ENCODE peak calls at places on chromosomes 3 and 15, in four cellular contexts. N is H1, D is mesendoderm, Q is IMR-90. V is an unnamed sample.

GRCh38 chr3:178352300-178353021 is 183.8 kb upstream of the KCNMB2 start:
- DNase-seq in D (peak; percentile 92), Q (peak; percentile 86), N (no peak), V (no peak)

GRCh38 chr3:195823286-195823685 is 11.6 kb upstream of the MUC4 start:
- DNase-seq in Q (no peak), N (no peak), D (no peak), V (no peak)

GRCh38 chr3:184604039-184604955 is 42.7 kb downstream of the EPHB3 start:
- DNase-seq in D (peak; percentile 94), N (peak; percentile 65), Q (no peak), V (peak; percentile 85)

GRCh38 chr3:154971771-154972326 is 108.3 kb upstream of the MME start:
- DNase-seq in Q (peak; percentile 42), N (no peak), D (peak; percentile 66), V (no peak)

GRCh38 chr15:56052389-56053045 is 59.1 kb upstream of the NEDD4 start:
- DNase-seq in Q (peak; percentile 68), D (peak; percentile 66), N (no peak), V (no peak)

GRCh38 chr3:42764115-42764514 is 8.9 kb downstream of the CCDC13 start:
- DNase-seq in N (no peak), Q (no peak), D (no peak), V (no peak)

GRCh38 chr3:25153130-25153529 is 274.9 kb upstream of the RARB start:
- DNase-seq in D (no peak), N (no peak), Q (no peak), V (no peak)

GRCh38 chr3:53846851-53847155 is 435 bp downstream of the IL17RB start:
- DNase-seq in D (no peak), Q (no peak), N (no peak), V (no peak)

GRCh38 chr3:192063570-192063969 is 602.6 kb downstream of the PYDC2 start:
- DNase-seq in Q (peak; percentile 27), D (peak; percentile 83), N (peak; percentile 55), V (peak; percentile 66)

GRCh38 chr3:13574083-13574797 is 25.3 kb downstream of the FBLN2 start:
- DNase-seq in Q (no peak), N (no peak), D (no peak), V (no peak)

GRCh38 chr3:186143280-186143679 is 34.4 kb upstream of the ETV5 start:
- DNase-seq in N (no peak), D (no peak), Q (no peak), V (no peak)

GRCh38 chr3:32325957-32326356 is 65.7 kb upstream of the CMTM7 start:
- DNase-seq in D (no peak), Q (no peak), N (no peak), V (no peak)

GRCh38 chr3:12948371-12948770 is 107.0 kb upstream of the RPL32 start:
- DNase-seq in N (no peak), D (no peak), Q (peak; percentile 34), V (no peak)

GRCh38 chr15:29139540-29140459 is 129.8 kb downstream of the NSMCE3 start:
- DNase-seq in Q (peak; percentile 24), D (peak; percentile 85), N (peak; percentile 94), V (peak; percentile 91)

GRCh38 chr15:57640935-57641682 is 49.4 kb downstream of the MYZAP start:
- DNase-seq in Q (peak; percentile 12), D (peak; percentile 47), N (no peak), V (no peak)

GRCh38 chr3:119630562-119631329 is 29.6 kb downstream of the POPDC2 start:
- DNase-seq in N (no peak), D (peak; percentile 38), Q (peak; percentile 83), V (no peak)

GRCh38 chr15:82540984-82541431 is 751 bp upstream of the RPS17 start:
- DNase-seq in N (peak; percentile 63), Q (peak; percentile 38), D (peak; percentile 48), V (peak; percentile 50)

GRCh38 chr15:98823012-98823458 is 174.7 kb downstream of the IGF1R start:
- DNase-seq in Q (peak; percentile 96), D (peak; percentile 95), N (no peak), V (peak; percentile 83)

GRCh38 chr3:83928391-83928790 is 1030.4 kb upstream of the CADM2 start:
- DNase-seq in N (peak; percentile 54), Q (no peak), D (peak; percentile 66), V (no peak)

GRCh38 chr3:136069933-136070332 is 104.4 kb downstream of the PPP2R3A start:
- DNase-seq in N (no peak), Q (peak; percentile 16), D (no peak), V (no peak)

GRCh38 chr3:54294214-54294613 is 171.9 kb downstream of the CACNA2D3 start:
- DNase-seq in Q (no peak), N (no peak), D (peak; percentile 41), V (peak; percentile 46)

GRCh38 chr15:62782100-62782791 is 260.3 kb upstream of the TPM1 start:
- DNase-seq in Q (peak; percentile 85), N (peak; percentile 56), D (peak; percentile 80), V (peak; percentile 62)

GRCh38 chr15:46251873-46252272 is 617.0 kb downstream of the SQOR start:
- DNase-seq in D (no peak), Q (no peak), N (no peak), V (no peak)

GRCh38 chr3:119841808-119842471 is 60.0 kb downstream of the NR1I2 start:
- DNase-seq in Q (peak; percentile 29), N (no peak), D (peak; percentile 10), V (no peak)

GRCh38 chr15:62445244-62445643 is 280.2 kb upstream of the C2CD4B start:
- DNase-seq in N (no peak), D (no peak), Q (peak; percentile 76), V (no peak)

GRCh38 chr3:54342676-54343075 is 220.3 kb downstream of the CACNA2D3 start:
- DNase-seq in Q (no peak), N (no peak), D (no peak), V (no peak)

GRCh38 chr3:156615592-156616173 is 58.7 kb upstream of the TIPARP start:
- DNase-seq in Q (peak; percentile 79), N (no peak), D (peak; percentile 65), V (no peak)

GRCh38 chr15:90191795-90192494 is 9.2 kb upstream of the SEMA4B start:
- DNase-seq in Q (no peak), N (no peak), D (no peak), V (no peak)

GRCh38 chr3:108755686-108756085 is 1.5 kb downstream of the RETNLB start:
- DNase-seq in Q (no peak), D (no peak), N (no peak), V (no peak)

GRCh38 chr3:54533856-54534255 is 394.0 kb downstream of the LRTM1 start:
- DNase-seq in Q (no peak), D (peak; percentile 54), N (no peak), V (peak; percentile 42)

GRCh38 chr3:45562027-45562426 is 32.5 kb upstream of the LIMD1 start:
- DNase-seq in Q (no peak), D (no peak), N (no peak), V (no peak)

GRCh38 chr3:157618075-157618760 is 115.0 kb upstream of the VEPH1 start:
- DNase-seq in D (peak; percentile 77), Q (peak; percentile 71), N (no peak), V (no peak)

GRCh38 chr3:39196671-39197446 is 4.5 kb upstream of the XIRP1 start:
- DNase-seq in D (peak; percentile 58), Q (peak; percentile 7), N (no peak), V (no peak)

GRCh38 chr3:111744611-111745010 is 114.5 kb upstream of the PHLDB2 start:
- DNase-seq in N (no peak), Q (no peak), D (no peak), V (no peak)

GRCh38 chr3:162612991-162613390 is 1116.4 kb downstream of the OTOL1 start:
- DNase-seq in N (no peak), Q (no peak), D (no peak), V (no peak)

GRCh38 chr3:145134738-145135137 is 1026.2 kb downstream of the PLOD2 start:
- DNase-seq in D (no peak), Q (no peak), N (no peak), V (no peak)

GRCh38 chr3:134312072-134312872 is 61.6 kb upstream of the RYK start:
- DNase-seq in D (peak; percentile 85), N (peak; percentile 72), Q (no peak), V (peak; percentile 64)

GRCh38 chr3:134311693-134312071 is 61.0 kb upstream of the RYK start:
- DNase-seq in Q (no peak), D (no peak), N (no peak), V (peak; percentile 22)

GRCh38 chr3:134309987-134310700 is 59.5 kb upstream of the RYK start:
- DNase-seq in Q (no peak), N (no peak), D (no peak), V (no peak)

GRCh38 chr3:134312873-134313838 is 61.1 kb downstream of the AMOTL2 start:
- DNase-seq in N (peak; percentile 88), D (peak; percentile 92), Q (peak; percentile 76), V (peak; percentile 88)

DNA sequence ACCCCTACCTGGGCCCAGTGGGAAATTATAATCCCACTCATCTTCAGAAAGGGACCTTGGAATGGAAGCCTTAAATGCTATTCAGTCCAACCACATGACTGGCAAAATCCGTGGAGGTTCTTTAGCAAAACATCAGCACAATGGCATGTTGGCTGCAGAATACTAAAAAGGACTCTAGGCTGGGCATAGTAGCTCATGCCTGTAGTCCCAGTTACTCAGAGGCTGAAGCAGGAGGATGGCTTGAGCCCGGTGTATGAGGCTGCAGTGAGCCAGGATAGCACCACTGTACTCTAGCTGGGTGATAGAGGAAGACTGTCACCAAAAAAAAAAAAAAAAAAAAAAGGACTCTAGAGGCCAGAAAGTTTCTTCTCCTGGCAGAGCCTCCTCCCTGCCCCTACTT is 60.6 kb upstream of the RYK start:
- DNase-seq in D (no peak), Q (peak; percentile 77), N (no peak), V (no peak)
- H3K56ac ChIP-seq in D (no peak overlapping the region), Q (peak overlapping the region; percentile 39), N (no peak overlapping the region), V (no peak overlapping the region)

DNA sequence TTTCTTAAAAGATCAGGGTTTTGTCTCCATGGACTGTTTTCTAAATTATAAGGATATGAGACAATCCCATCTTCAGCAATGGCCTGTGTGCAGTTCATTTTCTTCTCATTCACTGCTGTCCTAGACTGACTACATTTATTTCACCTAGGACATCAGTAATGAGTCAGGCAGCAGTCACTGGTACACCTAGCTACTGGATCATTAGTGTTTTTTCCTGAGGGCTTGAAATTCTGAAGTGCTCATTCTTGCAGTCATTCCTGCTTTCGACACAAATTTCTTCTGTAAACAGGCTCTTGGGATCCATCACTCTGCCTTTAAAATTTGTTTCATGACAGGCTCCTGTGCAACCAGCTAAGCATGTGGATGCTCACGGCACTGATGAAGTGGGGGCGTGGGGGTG is 9.0 kb upstream of the MELTF start:
- DNase-seq in N (no peak), Q (no peak), D (no peak), V (no peak)
- H3K56ac ChIP-seq in N (no peak overlapping the region), Q (no peak overlapping the region), D (no peak overlapping the region), V (no peak overlapping the region)

DNA sequence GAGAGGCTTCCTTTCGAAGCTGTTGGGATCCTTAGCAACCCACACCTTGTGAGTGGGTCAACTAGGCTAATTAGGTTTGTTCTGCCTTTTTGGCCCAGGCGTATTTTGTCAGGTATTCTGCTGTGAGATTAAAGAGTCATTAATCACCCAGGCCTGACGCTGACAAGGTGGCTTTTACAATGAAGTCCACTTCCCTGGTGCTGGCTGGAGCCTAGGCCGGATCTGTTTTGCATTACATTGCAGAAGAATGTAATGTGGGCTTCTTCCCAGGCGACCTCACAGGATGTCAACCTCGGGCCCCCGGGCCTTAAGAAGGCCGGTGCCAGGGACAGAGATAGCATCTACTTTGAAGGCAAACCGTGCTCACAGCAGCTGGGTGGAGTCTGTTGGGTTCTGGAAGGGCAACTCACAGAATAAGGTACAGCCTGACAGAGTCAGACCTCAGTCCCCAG is 76.9 kb downstream of the HES1 start:
- DNase-seq in D (peak; percentile 96), N (peak; percentile 70), Q (no peak), V (peak; percentile 87)
- H3K56ac ChIP-seq in D (peak overlapping the region; percentile 71), N (peak overlapping the region; percentile 10), Q (no peak overlapping the region), V (no peak overlapping the region)

GRCh38 chr15:48650931-48651330 is 5.4 kb upstream of the FBN1 start:
- DNase-seq in D (no peak), Q (no peak), N (no peak), V (no peak)
- H3K56ac ChIP-seq in D (no peak overlapping the region), Q (no peak overlapping the region), N (no peak overlapping the region), V (no peak overlapping the region)

GRCh38 chr3:5791558-5791957 is 604.1 kb downstream of the EDEM1 start:
- DNase-seq in D (peak; percentile 57), Q (no peak), N (no peak), V (no peak)
- H3K56ac ChIP-seq in D (no peak overlapping the region), Q (no peak overlapping the region), N (no peak overlapping the region), V (no peak overlapping the region)